ENCODE peak calls at places on chromosome 22, in seven cellular contexts. One of them, this sample, is unnamed.

GRCh38 chr22:27474711-27475547 is 326.6 kb downstream of the MN1 start:
- DNase-seq in breast epithelium: peak
- DNase-seq in Peyer's patch: no peak
- DNase-seq in IMR-90: peak
- DNase-seq in colonic mucosa: no peak
- DNase-seq in HL-60: no peak
- DNase-seq in endothelial cell of umbilical vein: peak
- DNase-seq in this sample: no peak

GRCh38 chr22:22558071-22558971 is 744 bp downstream of the PRAME start:
- DNase-seq in breast epithelium: no peak
- DNase-seq in Peyer's patch: no peak
- DNase-seq in IMR-90: no peak
- DNase-seq in colonic mucosa: no peak
- DNase-seq in HL-60: peak
- DNase-seq in endothelial cell of umbilical vein: no peak
- DNase-seq in this sample: no peak

GRCh38 chr22:42933783-42934144 is 76.7 kb upstream of the ARFGAP3 start:
- DNase-seq in breast epithelium: no peak
- DNase-seq in Peyer's patch: no peak
- DNase-seq in IMR-90: peak
- DNase-seq in colonic mucosa: no peak
- DNase-seq in HL-60: peak
- DNase-seq in endothelial cell of umbilical vein: peak
- DNase-seq in this sample: no peak

GRCh38 chr22:41535244-41535643 is 9.0 kb downstream of the POLR3H start:
- DNase-seq in breast epithelium: no peak
- DNase-seq in Peyer's patch: no peak
- DNase-seq in IMR-90: no peak
- DNase-seq in colonic mucosa: no peak
- DNase-seq in HL-60: no peak
- DNase-seq in endothelial cell of umbilical vein: no peak
- DNase-seq in this sample: no peak

GRCh38 chr22:47632646-47633045 is 870.2 kb downstream of the TBC1D22A start:
- DNase-seq in breast epithelium: no peak
- DNase-seq in Peyer's patch: no peak
- DNase-seq in IMR-90: no peak
- DNase-seq in colonic mucosa: no peak
- DNase-seq in HL-60: no peak
- DNase-seq in endothelial cell of umbilical vein: no peak
- DNase-seq in this sample: no peak

GRCh38 chr22:31160328-31160978 is 471 bp downstream of the RNF185 start:
- DNase-seq in breast epithelium: no peak
- DNase-seq in Peyer's patch: no peak
- DNase-seq in IMR-90: peak
- DNase-seq in colonic mucosa: peak
- DNase-seq in HL-60: peak
- DNase-seq in endothelial cell of umbilical vein: peak
- DNase-seq in this sample: no peak

GRCh38 chr22:39522567-39523300 is 2.4 kb downstream of the ATF4 start:
- DNase-seq in breast epithelium: no peak
- DNase-seq in Peyer's patch: peak
- DNase-seq in IMR-90: peak
- DNase-seq in colonic mucosa: peak
- DNase-seq in HL-60: peak
- DNase-seq in endothelial cell of umbilical vein: peak
- DNase-seq in this sample: no peak

GRCh38 chr22:40498454-40499186 is 128.2 kb downstream of the SGSM3 start:
- DNase-seq in breast epithelium: no peak
- DNase-seq in Peyer's patch: no peak
- DNase-seq in IMR-90: peak
- DNase-seq in colonic mucosa: no peak
- DNase-seq in HL-60: no peak
- DNase-seq in endothelial cell of umbilical vein: peak
- DNase-seq in this sample: no peak

GRCh38 chr22:48351376-48352085 is 1476.1 kb downstream of the BRD1 start:
- DNase-seq in breast epithelium: no peak
- DNase-seq in Peyer's patch: peak
- DNase-seq in IMR-90: no peak
- DNase-seq in colonic mucosa: no peak
- DNase-seq in HL-60: no peak
- DNase-seq in endothelial cell of umbilical vein: no peak
- DNase-seq in this sample: no peak

GRCh38 chr22:38843716-38844660 is at the start of gene NPTXR:
- DNase-seq in breast epithelium: no peak
- DNase-seq in Peyer's patch: no peak
- DNase-seq in IMR-90: peak
- DNase-seq in colonic mucosa: no peak
- DNase-seq in HL-60: no peak
- DNase-seq in endothelial cell of umbilical vein: peak
- DNase-seq in this sample: peak

GRCh38 chr22:46827781-46828180 is 65.3 kb downstream of the TBC1D22A start:
- DNase-seq in breast epithelium: no peak
- DNase-seq in Peyer's patch: no peak
- DNase-seq in IMR-90: no peak
- DNase-seq in colonic mucosa: no peak
- DNase-seq in HL-60: no peak
- DNase-seq in endothelial cell of umbilical vein: no peak
- DNase-seq in this sample: no peak

GRCh38 chr22:36014539-36015072 is 14.0 kb downstream of the RBFOX2 start:
- DNase-seq in breast epithelium: no peak
- DNase-seq in Peyer's patch: no peak
- DNase-seq in IMR-90: no peak
- DNase-seq in colonic mucosa: no peak
- DNase-seq in HL-60: no peak
- DNase-seq in endothelial cell of umbilical vein: no peak
- DNase-seq in this sample: no peak

GRCh38 chr22:32030508-32031247 is 12.4 kb upstream of the SLC5A1 start:
- DNase-seq in breast epithelium: no peak
- DNase-seq in Peyer's patch: peak
- DNase-seq in IMR-90: no peak
- DNase-seq in colonic mucosa: no peak
- DNase-seq in HL-60: no peak
- DNase-seq in endothelial cell of umbilical vein: no peak
- DNase-seq in this sample: no peak

GRCh38 chr22:40679964-40680818 is 907 bp downstream of the MCHR1 start:
- DNase-seq in breast epithelium: no peak
- DNase-seq in Peyer's patch: no peak
- DNase-seq in IMR-90: peak
- DNase-seq in colonic mucosa: no peak
- DNase-seq in HL-60: no peak
- DNase-seq in endothelial cell of umbilical vein: peak
- DNase-seq in this sample: no peak

GRCh38 chr22:25210831-25211230 is 8.6 kb upstream of the CRYBB2 start:
- DNase-seq in breast epithelium: no peak
- DNase-seq in Peyer's patch: no peak
- DNase-seq in IMR-90: no peak
- DNase-seq in colonic mucosa: no peak
- DNase-seq in HL-60: no peak
- DNase-seq in endothelial cell of umbilical vein: no peak
- DNase-seq in this sample: no peak

GRCh38 chr22:18000441-18001039 is 23.8 kb downstream of the MICAL3 start:
- DNase-seq in breast epithelium: no peak
- DNase-seq in Peyer's patch: peak
- DNase-seq in IMR-90: no peak
- DNase-seq in colonic mucosa: peak
- DNase-seq in HL-60: no peak
- DNase-seq in endothelial cell of umbilical vein: peak
- DNase-seq in this sample: no peak

GRCh38 chr22:24120029-24120428 is 61.3 kb upstream of the SUSD2 start:
- DNase-seq in breast epithelium: no peak
- DNase-seq in Peyer's patch: no peak
- DNase-seq in IMR-90: no peak
- DNase-seq in colonic mucosa: no peak
- DNase-seq in HL-60: no peak
- DNase-seq in endothelial cell of umbilical vein: no peak
- DNase-seq in this sample: no peak

GRCh38 chr22:25351631-25352293 is 132.3 kb downstream of the CRYBB2 start:
- DNase-seq in breast epithelium: no peak
- DNase-seq in Peyer's patch: peak
- DNase-seq in IMR-90: no peak
- DNase-seq in colonic mucosa: no peak
- DNase-seq in HL-60: no peak
- DNase-seq in endothelial cell of umbilical vein: no peak
- DNase-seq in this sample: no peak

GRCh38 chr22:24578355-24579241 is 14.3 kb downstream of the LRRC75B start:
- DNase-seq in breast epithelium: no peak
- DNase-seq in Peyer's patch: no peak
- DNase-seq in IMR-90: peak
- DNase-seq in colonic mucosa: peak
- DNase-seq in HL-60: no peak
- DNase-seq in endothelial cell of umbilical vein: no peak
- DNase-seq in this sample: no peak

GRCh38 chr22:26576026-26576680 is 13.8 kb downstream of the TPST2 start:
- DNase-seq in breast epithelium: no peak
- DNase-seq in Peyer's patch: no peak
- DNase-seq in IMR-90: peak
- DNase-seq in colonic mucosa: no peak
- DNase-seq in HL-60: peak
- DNase-seq in endothelial cell of umbilical vein: peak
- DNase-seq in this sample: no peak

GRCh38 chr22:46738961-46739870 is 1.2 kb upstream of the CERK start:
- DNase-seq in breast epithelium: no peak
- DNase-seq in Peyer's patch: peak
- DNase-seq in IMR-90: peak
- DNase-seq in colonic mucosa: peak
- DNase-seq in HL-60: peak
- DNase-seq in endothelial cell of umbilical vein: peak
- DNase-seq in this sample: peak

GRCh38 chr22:17921871-17922821 is 102.2 kb downstream of the MICAL3 start:
- DNase-seq in breast epithelium: peak
- DNase-seq in Peyer's patch: no peak
- DNase-seq in IMR-90: no peak
- DNase-seq in colonic mucosa: peak
- DNase-seq in HL-60: no peak
- DNase-seq in endothelial cell of umbilical vein: no peak
- DNase-seq in this sample: no peak

GRCh38 chr22:46464701-46465347 is 72.6 kb downstream of the CELSR1 start:
- DNase-seq in breast epithelium: no peak
- DNase-seq in Peyer's patch: no peak
- DNase-seq in IMR-90: no peak
- DNase-seq in colonic mucosa: no peak
- DNase-seq in HL-60: no peak
- DNase-seq in endothelial cell of umbilical vein: no peak
- DNase-seq in this sample: no peak

GRCh38 chr22:30615543-30615954 is 8.6 kb downstream of the TCN2 start:
- DNase-seq in breast epithelium: no peak
- DNase-seq in Peyer's patch: no peak
- DNase-seq in IMR-90: no peak
- DNase-seq in colonic mucosa: no peak
- DNase-seq in HL-60: no peak
- DNase-seq in endothelial cell of umbilical vein: no peak
- DNase-seq in this sample: no peak

GRCh38 chr22:42648368-42649260 is 578 bp downstream of the CYB5R3 start:
- DNase-seq in breast epithelium: peak
- DNase-seq in Peyer's patch: peak
- DNase-seq in IMR-90: no peak
- DNase-seq in colonic mucosa: peak
- DNase-seq in HL-60: peak
- DNase-seq in endothelial cell of umbilical vein: peak
- DNase-seq in this sample: peak

GRCh38 chr22:41481925-41482318 is 13.0 kb downstream of the ACO2 start:
- DNase-seq in breast epithelium: no peak
- DNase-seq in Peyer's patch: peak
- DNase-seq in IMR-90: no peak
- DNase-seq in colonic mucosa: no peak
- DNase-seq in HL-60: no peak
- DNase-seq in endothelial cell of umbilical vein: no peak
- DNase-seq in this sample: no peak

GRCh38 chr22:26642465-26643367 is 14.7 kb upstream of the MIAT start:
- DNase-seq in breast epithelium: no peak
- DNase-seq in Peyer's patch: no peak
- DNase-seq in IMR-90: no peak
- DNase-seq in colonic mucosa: no peak
- DNase-seq in HL-60: no peak
- DNase-seq in endothelial cell of umbilical vein: no peak
- DNase-seq in this sample: peak

DNA sequence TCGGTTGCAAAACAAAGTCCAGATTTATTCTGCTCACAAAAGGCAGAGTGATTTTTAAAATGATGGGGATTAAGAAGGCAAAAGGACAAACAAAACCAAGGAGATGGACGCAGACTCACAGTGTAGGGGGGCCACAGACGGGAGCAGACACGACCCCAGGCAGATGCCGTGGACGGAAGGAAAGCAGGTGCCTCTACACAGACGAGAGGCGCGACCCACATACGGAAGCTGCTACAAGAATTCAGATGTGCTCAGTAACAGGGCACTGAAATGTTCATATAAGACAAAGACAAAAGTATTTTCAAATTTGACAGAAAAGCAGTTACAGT is 148.9 kb downstream of the BRD1 start:
- DNase-seq in breast epithelium: no peak
- DNase-seq in Peyer's patch: no peak
- DNase-seq in IMR-90: no peak
- DNase-seq in colonic mucosa: no peak
- DNase-seq in HL-60: no peak
- DNase-seq in endothelial cell of umbilical vein: no peak
- DNase-seq in this sample: no peak
- H3K27ac ChIP-seq in breast epithelium: no peak
- H3K27ac ChIP-seq in Peyer's patch: no peak
- H3K27ac ChIP-seq in IMR-90: no peak
- H3K27ac ChIP-seq in colonic mucosa: no peak
- H3K27ac ChIP-seq in HL-60: no peak
- H3K27ac ChIP-seq in endothelial cell of umbilical vein: no peak
- H3K27ac ChIP-seq in this sample: no peak

GRCh38 chr22:29115682-29116313 is 43.0 kb downstream of the KREMEN1 start:
- DNase-seq in breast epithelium: no peak
- DNase-seq in Peyer's patch: no peak
- DNase-seq in IMR-90: peak
- DNase-seq in colonic mucosa: no peak
- DNase-seq in HL-60: no peak
- DNase-seq in endothelial cell of umbilical vein: no peak
- DNase-seq in this sample: no peak
- TF ChIP-seq CTCF in breast epithelium: no peak
- TF ChIP-seq CTCF in Peyer's patch: no peak
- TF ChIP-seq CTCF in IMR-90: no peak
- TF ChIP-seq CTCF in colonic mucosa: no peak
- TF ChIP-seq CTCF in HL-60: no peak
- TF ChIP-seq CTCF in endothelial cell of umbilical vein: no peak
- TF ChIP-seq CTCF in this sample: no peak

DNA sequence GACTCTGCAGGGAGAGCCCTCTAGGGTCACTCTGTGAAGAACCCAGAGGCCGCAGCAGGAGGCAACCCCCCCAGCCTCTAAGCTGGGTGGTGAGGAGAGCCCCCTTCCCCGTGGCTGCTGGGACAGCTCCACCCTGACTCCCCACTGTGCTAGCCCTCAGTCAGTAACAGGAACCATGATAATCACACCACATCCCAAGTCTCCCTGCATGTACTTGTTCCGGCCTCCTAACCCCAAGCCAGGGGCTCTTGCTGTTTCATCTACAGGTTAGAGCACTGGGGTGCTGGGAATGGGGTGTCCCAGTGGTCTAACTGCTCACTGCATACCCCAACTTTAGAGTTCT is 26.9 kb downstream of the ARVCF start:
- DNase-seq in breast epithelium: no peak
- DNase-seq in Peyer's patch: no peak
- DNase-seq in IMR-90: no peak
- DNase-seq in colonic mucosa: no peak
- DNase-seq in HL-60: no peak
- DNase-seq in endothelial cell of umbilical vein: no peak
- DNase-seq in this sample: no peak
- H3K27ac ChIP-seq in breast epithelium: no peak
- H3K27ac ChIP-seq in Peyer's patch: no peak
- H3K27ac ChIP-seq in IMR-90: no peak
- H3K27ac ChIP-seq in colonic mucosa: no peak
- H3K27ac ChIP-seq in HL-60: no peak
- H3K27ac ChIP-seq in endothelial cell of umbilical vein: no peak
- H3K27ac ChIP-seq in this sample: no peak

GRCh38 chr22:50456026-50456425 is 18.8 kb downstream of the SBF1 start:
- DNase-seq in breast epithelium: no peak
- DNase-seq in Peyer's patch: no peak
- DNase-seq in IMR-90: no peak
- DNase-seq in colonic mucosa: no peak
- DNase-seq in HL-60: no peak
- DNase-seq in endothelial cell of umbilical vein: no peak
- DNase-seq in this sample: no peak
- TF ChIP-seq CTCF in breast epithelium: no peak
- TF ChIP-seq CTCF in Peyer's patch: no peak
- TF ChIP-seq CTCF in IMR-90: no peak
- TF ChIP-seq CTCF in colonic mucosa: no peak
- TF ChIP-seq CTCF in HL-60: no peak
- TF ChIP-seq CTCF in endothelial cell of umbilical vein: no peak
- TF ChIP-seq CTCF in this sample: no peak

This sample was measured in CD4-positive, alpha-beta T cell.